ENCODE peak calls at places on chromosomes 2 and 18, in ten cellular contexts. F is GM10248, G is fibroblast of lung, N is GM12865, C is thoracic aorta, X is adrenal gland, K is mammary epithelial cell, L is astrocyte of the spinal cord, O is foreskin keratinocyte, Q is thyroid gland. D is an unnamed sample.

GRCh38 chr2:62270728-62271127 is 74.8 kb downstream of the B3GNT2 start:
- DNase-seq in F (no peak), G (peak), N (no peak), C (no peak), X (peak), K (no peak), L (peak), O (no peak), Q (peak), D (no peak)

GRCh38 chr18:3664563-3665178 is 214.7 kb downstream of the TGIF1 start:
- DNase-seq in F (no peak), G (peak), N (no peak), C (no peak), X (no peak), K (no peak), L (peak), O (no peak), Q (no peak), D (no peak)

GRCh38 chr2:238326801-238327365 is 6.6 kb downstream of the TRAF3IP1 start:
- DNase-seq in F (no peak), G (no peak), N (no peak), C (no peak), X (peak), K (no peak), L (no peak), O (no peak), Q (no peak), D (no peak)

GRCh38 chr2:221402072-221402471 is 170.0 kb downstream of the EPHA4 start:
- DNase-seq in F (no peak), G (peak), N (no peak), C (no peak), X (no peak), K (no peak), L (no peak), O (peak), Q (no peak), D (no peak)

GRCh38 chr18:9091066-9091476 is 11.4 kb upstream of the NDUFV2 start:
- DNase-seq in F (no peak), G (no peak), N (no peak), C (no peak), X (no peak), K (no peak), L (no peak), O (no peak), Q (no peak), D (no peak)

GRCh38 chr2:18200771-18201170 is 322.3 kb downstream of the KCNS3 start:
- DNase-seq in F (no peak), G (no peak), N (no peak), C (no peak), X (no peak), K (no peak), L (no peak), O (no peak), Q (no peak), D (no peak)

GRCh38 chr2:158968396-158969161 is at the start of gene TANC1:
- DNase-seq in F (peak), G (peak), N (peak), C (peak), X (peak), K (peak), L (peak), O (peak), Q (peak), D (peak)

GRCh38 chr2:122384768-122385333 is 629.4 kb downstream of the TSN start:
- DNase-seq in F (no peak), G (no peak), N (no peak), C (no peak), X (no peak), K (no peak), L (no peak), O (no peak), Q (no peak), D (no peak)

GRCh38 chr2:186590538-186591441 is 934 bp downstream of the ITGAV start:
- DNase-seq in F (peak), G (peak), N (peak), C (no peak), X (peak), K (peak), L (peak), O (peak), Q (peak), D (peak)

GRCh38 chr18:55477537-55478300 is 110.3 kb downstream of the TCF4 start:
- DNase-seq in F (peak), G (peak), N (peak), C (no peak), X (peak), K (peak), L (peak), O (peak), Q (peak), D (no peak)

GRCh38 chr2:32820701-32821100 is 126.1 kb upstream of the LTBP1 start:
- DNase-seq in F (no peak), G (no peak), N (no peak), C (no peak), X (no peak), K (no peak), L (no peak), O (no peak), Q (no peak), D (no peak)

GRCh38 chr18:22551536-22552151 is 133.9 kb upstream of the CTAGE1 start:
- DNase-seq in F (no peak), G (peak), N (no peak), C (no peak), X (peak), K (peak), L (peak), O (peak), Q (no peak), D (no peak)

GRCh38 chr2:20593072-20594034 is 57.5 kb downstream of the HS1BP3 start:
- DNase-seq in F (no peak), G (peak), N (no peak), C (no peak), X (peak), K (peak), L (peak), O (peak), Q (peak), D (no peak)

GRCh38 chr2:9347411-9347853 is 75.9 kb downstream of the ITGB1BP1 start:
- DNase-seq in F (no peak), G (no peak), N (no peak), C (peak), X (peak), K (no peak), L (no peak), O (no peak), Q (peak), D (no peak)

GRCh38 chr2:226655871-226656270 is 143.7 kb downstream of the IRS1 start:
- DNase-seq in F (no peak), G (peak), N (no peak), C (no peak), X (peak), K (no peak), L (peak), O (no peak), Q (no peak), D (no peak)

GRCh38 chr18:46866524-46866923 is 50.8 kb downstream of the PIAS2 start:
- DNase-seq in F (no peak), G (no peak), N (no peak), C (no peak), X (no peak), K (no peak), L (no peak), O (no peak), Q (no peak), D (no peak)

GRCh38 chr18:50880108-50880465 is 1.2 kb downstream of the ME2 start:
- DNase-seq in F (peak), G (peak), N (peak), C (no peak), X (no peak), K (no peak), L (peak), O (no peak), Q (no peak), D (no peak)

GRCh38 chr2:15316370-15316814 is 244.7 kb downstream of the NBAS start:
- DNase-seq in F (no peak), G (no peak), N (no peak), C (no peak), X (no peak), K (no peak), L (no peak), O (no peak), Q (no peak), D (peak)

GRCh38 chr2:237774811-237775553 is 23.6 kb upstream of the RBM44 start:
- DNase-seq in F (peak), G (peak), N (peak), C (no peak), X (peak), K (peak), L (peak), O (peak), Q (peak), D (peak)

GRCh38 chr2:232857158-232857563 is 12.9 kb upstream of the SNORC start:
- DNase-seq in F (no peak), G (no peak), N (no peak), C (no peak), X (no peak), K (no peak), L (no peak), O (no peak), Q (no peak), D (no peak)

GRCh38 chr2:18500333-18500732 is 60.1 kb downstream of the RDH14 start:
- DNase-seq in F (no peak), G (peak), N (no peak), C (no peak), X (no peak), K (peak), L (peak), O (peak), Q (no peak), D (no peak)

GRCh38 chr2:86249176-86249842 is 50.1 kb downstream of the MRPL35 start:
- DNase-seq in F (peak), G (peak), N (peak), C (peak), X (peak), K (peak), L (peak), O (peak), Q (no peak), D (no peak)

GRCh38 chr2:216139884-216140283 is 30.7 kb downstream of the XRCC5 start:
- DNase-seq in F (peak), G (no peak), N (peak), C (no peak), X (no peak), K (peak), L (no peak), O (no peak), Q (peak), D (no peak)
- TF ChIP-seq CTCF in F (peak), G (no peak), N (peak), C (no peak), X (peak), K (peak), L (peak), O (peak), Q (peak), D (no peak)

DNA sequence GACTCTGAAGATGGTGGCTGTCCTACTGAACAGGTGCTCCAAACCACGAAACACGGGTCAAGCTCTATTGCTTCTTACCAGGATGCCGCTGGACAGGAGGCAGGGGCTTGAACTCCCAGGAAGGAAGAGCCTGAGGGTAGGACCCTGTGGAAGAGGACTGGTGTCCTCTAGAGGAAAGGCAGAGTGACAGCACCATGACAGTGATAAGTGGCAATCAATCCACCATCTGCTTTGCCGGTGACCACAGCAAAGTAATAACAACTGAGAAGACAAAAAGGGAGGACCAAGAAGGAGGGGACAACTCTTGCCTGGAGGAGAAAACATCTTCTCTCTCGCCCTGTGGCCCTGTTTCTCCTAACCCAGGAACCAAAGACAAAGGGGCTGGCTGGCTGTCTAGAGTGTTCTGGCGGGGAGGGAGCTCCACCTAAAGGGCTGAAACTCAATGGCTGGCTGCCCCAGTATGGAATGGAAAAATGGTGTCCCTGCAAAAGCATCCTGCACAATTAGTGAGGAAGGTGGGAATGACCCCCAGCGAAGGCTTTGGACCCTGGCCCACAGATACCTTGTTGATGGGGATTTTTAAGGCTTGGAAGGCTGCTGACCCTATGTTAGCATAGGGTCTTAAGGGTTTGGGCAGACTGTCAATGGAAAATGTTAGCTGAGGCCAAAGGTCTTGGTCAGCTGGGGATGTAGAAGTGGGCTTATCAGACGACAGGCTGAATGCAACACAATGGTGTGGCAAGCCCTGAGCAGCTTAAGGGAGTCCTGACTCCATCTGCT is 35.4 kb downstream of the PROC start:
- DNase-seq in F (no peak), G (no peak), N (peak), C (no peak), X (no peak), K (no peak), L (no peak), O (no peak), Q (no peak), D (no peak)
- TF ChIP-seq CTCF in F (peak), G (no peak), N (peak), C (no peak), X (no peak), K (peak), L (no peak), O (peak), Q (no peak), D (no peak)

GRCh38 chr18:6712401-6712800 is 17.1 kb upstream of the ARHGAP28 start:
- DNase-seq in F (no peak), G (no peak), N (no peak), C (no peak), X (no peak), K (no peak), L (no peak), O (no peak), Q (no peak), D (no peak)
- TF ChIP-seq CTCF in F (no peak), G (no peak), N (no peak), C (no peak), X (no peak), K (no peak), L (no peak), O (no peak), Q (no peak), D (no peak)

DNA sequence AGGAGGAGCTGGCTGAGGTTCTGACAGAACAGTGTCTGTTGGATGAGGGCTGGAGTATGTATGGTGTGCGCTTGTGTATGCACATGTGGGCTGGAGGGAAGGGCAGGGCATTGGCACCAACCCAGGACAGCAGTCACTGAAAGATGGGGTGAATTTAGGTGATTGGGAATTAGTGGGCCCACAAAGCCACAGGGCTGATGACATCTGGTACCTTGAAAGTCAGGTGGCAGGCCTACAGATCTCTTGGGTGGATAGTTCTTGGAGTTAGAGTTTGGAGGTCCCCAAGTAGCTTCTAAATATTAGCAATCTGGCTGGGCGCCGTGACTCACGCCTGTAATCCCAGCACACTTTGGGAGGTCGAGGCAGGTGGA is 45.7 kb downstream of the C2orf42 start:
- DNase-seq in F (no peak), G (no peak), N (no peak), C (no peak), X (no peak), K (no peak), L (no peak), O (no peak), Q (no peak), D (no peak)
- TF ChIP-seq CTCF in F (no peak), G (no peak), N (no peak), C (no peak), X (no peak), K (no peak), L (no peak), O (no peak), Q (no peak), D (no peak)